ENCODE peak calls at places on chromosomes 5 and 9, in ten cellular contexts. T is retina; B is Daoy; X is activated CD4-positive, alpha-beta T cell treated with anti-CD3 and anti-CD28 coated beads, Interleukin-2, amount 50 U/mL, for 1 hour; O is BJ; A is stimulated activated CD4-positive, alpha-beta T cell treated with anti-CD3 and anti-CD28 coated beads, TNF-alpha, amount 100 ng/mL, for 4 hours; P is CD8-positive, alpha-beta memory T cell; S is nucleus accumbens; H is NCI-H2029 treated with DMSO at 0.1 percent for 48 hours; M is iris pigment epithelial cell. Z is an unnamed sample.

GRCh38 chr9:96245399-96245798 is 56.6 kb downstream of the HSD17B3 start:
- DNase-seq in T (no peak), B (no peak), X (no peak), O (no peak), A (no peak), P (no peak), S (no peak), H (no peak), M (no peak), Z (no peak)

GRCh38 chr9:95024097-95024671 is 293.3 kb downstream of the FANCC start:
- DNase-seq in T (peak; percentile 39), B (peak; percentile 42), X (no peak), O (no peak), A (no peak), P (no peak), S (no peak), H (peak; percentile 30), M (peak; percentile 15), Z (no peak)

GRCh38 chr5:59525957-59526356 is 367.6 kb downstream of the PDE4D start:
- DNase-seq in T (no peak), B (peak; percentile 23), X (no peak), O (no peak), A (no peak), P (no peak), S (no peak), H (peak; percentile 58), M (peak; percentile 97), Z (peak; percentile 52)

GRCh38 chr9:86766912-86767311 is 180.4 kb downstream of the GAS1 start:
- DNase-seq in T (peak; percentile 79), B (peak; percentile 97), X (no peak), O (peak; percentile 55), A (no peak), P (no peak), S (no peak), H (no peak), M (peak; percentile 87), Z (peak; percentile 98)

GRCh38 chr9:28883209-28883608 is 1309.9 kb upstream of the C9orf72 start:
- DNase-seq in T (no peak), B (no peak), X (no peak), O (no peak), A (no peak), P (no peak), S (no peak), H (no peak), M (no peak), Z (no peak)

GRCh38 chr5:27682600-27682999 is 644.2 kb upstream of the CDH9 start:
- DNase-seq in T (no peak), B (no peak), X (no peak), O (no peak), A (no peak), P (no peak), S (no peak), H (no peak), M (peak; percentile 32), Z (peak; percentile 10)

GRCh38 chr9:91253488-91253887 is 108.2 kb downstream of the AUH start:
- DNase-seq in T (no peak), B (no peak), X (no peak), O (no peak), A (peak; percentile 2), P (peak; percentile 17), S (no peak), H (no peak), M (peak; percentile 38), Z (peak; percentile 9)

GRCh38 chr5:34929150-34929719 is at the start of gene DNAJC21:
- DNase-seq in T (peak; percentile 98), B (peak; percentile 99), X (peak; percentile 96), O (peak; percentile 81), A (peak; percentile 97), P (peak; percentile 98), S (peak; percentile 98), H (peak; percentile 90), M (peak; percentile 98), Z (peak; percentile 97)

GRCh38 chr5:143800715-143801114 is 11.2 kb upstream of the HMHB1 start:
- DNase-seq in T (no peak), B (no peak), X (no peak), O (no peak), A (no peak), P (no peak), S (no peak), H (no peak), M (no peak), Z (no peak)

GRCh38 chr5:28896949-28897348 is 1858.6 kb upstream of the CDH9 start:
- DNase-seq in T (no peak), B (no peak), X (no peak), O (no peak), A (no peak), P (no peak), S (no peak), H (peak; percentile 10), M (peak; percentile 1), Z (no peak)

GRCh38 chr9:130473521-130473920 is 28.8 kb downstream of the ASS1 start:
- DNase-seq in T (peak; percentile 67), B (no peak), X (no peak), O (no peak), A (no peak), P (no peak), S (no peak), H (no peak), M (no peak), Z (no peak)

GRCh38 chr9:21690561-21690960 is 111.9 kb upstream of the MTAP start:
- DNase-seq in T (no peak), B (no peak), X (no peak), O (no peak), A (no peak), P (no peak), S (no peak), H (no peak), M (peak; percentile 73), Z (no peak)

GRCh38 chr9:112848316-112849151 is 42.1 kb downstream of the SLC46A2 start:
- DNase-seq in T (peak; percentile 19), B (no peak), X (no peak), O (no peak), A (no peak), P (no peak), S (no peak), H (no peak), M (no peak), Z (no peak)

GRCh38 chr9:1303911-1304310 is 253.8 kb downstream of the DMRT2 start:
- DNase-seq in T (no peak), B (peak; percentile 39), X (no peak), O (no peak), A (no peak), P (no peak), S (no peak), H (no peak), M (no peak), Z (no peak)

GRCh38 chr5:58648846-58649245 is 66.0 kb downstream of the RAB3C start:
- DNase-seq in T (no peak), B (peak; percentile 42), X (no peak), O (no peak), A (no peak), P (no peak), S (no peak), H (no peak), M (peak; percentile 20), Z (no peak)

GRCh38 chr5:144710620-144711019 is 539.9 kb downstream of the KCTD16 start:
- DNase-seq in T (no peak), B (no peak), X (no peak), O (no peak), A (no peak), P (no peak), S (no peak), H (no peak), M (no peak), Z (no peak)

GRCh38 chr5:177508837-177509236 is 789 bp downstream of the DOK3 start:
- DNase-seq in T (peak; percentile 44), B (no peak), X (no peak), O (no peak), A (no peak), P (no peak), S (no peak), H (no peak), M (no peak), Z (no peak)

GRCh38 chr9:78074385-78075291 is 43.0 kb upstream of the GNAQ start:
- DNase-seq in T (no peak), B (no peak), X (no peak), O (no peak), A (no peak), P (peak; percentile 44), S (no peak), H (no peak), M (no peak), Z (no peak)

GRCh38 chr5:114055318-114055788 is 306.5 kb upstream of the KCNN2 start:
- DNase-seq in T (peak; percentile 92), B (peak; percentile 59), X (no peak), O (no peak), A (no peak), P (no peak), S (peak; percentile 34), H (no peak), M (peak; percentile 27), Z (no peak)

GRCh38 chr9:96327694-96328352 is 25.8 kb upstream of the HSD17B3 start:
- DNase-seq in T (peak; percentile 59), B (peak; percentile 56), X (peak; percentile 19), O (no peak), A (peak; percentile 24), P (peak; percentile 52), S (peak; percentile 8), H (peak; percentile 68), M (peak; percentile 48), Z (peak; percentile 38)

GRCh38 chr5:78640622-78641021 is 8.0 kb downstream of the LHFPL2 start:
- DNase-seq in T (no peak), B (peak; percentile 52), X (no peak), O (no peak), A (no peak), P (no peak), S (no peak), H (no peak), M (peak; percentile 62), Z (peak; percentile 76)

GRCh38 chr9:129319938-129320481 is 141.9 kb upstream of the IER5L start:
- DNase-seq in T (peak; percentile 42), B (no peak), X (no peak), O (no peak), A (no peak), P (no peak), S (no peak), H (no peak), M (no peak), Z (no peak)

GRCh38 chr9:105475302-105475701 is 27.5 kb downstream of the FSD1L start:
- DNase-seq in T (no peak), B (no peak), X (no peak), O (no peak), A (no peak), P (no peak), S (no peak), H (no peak), M (peak; percentile 73), Z (peak; percentile 32)

GRCh38 chr5:67353500-67353931 is 156.9 kb upstream of the CD180 start:
- DNase-seq in T (peak; percentile 9), B (no peak), X (no peak), O (no peak), A (no peak), P (no peak), S (no peak), H (peak; percentile 20), M (peak; percentile 20), Z (no peak)

GRCh38 chr9:20872340-20872977 is 159.0 kb downstream of the HACD4 start:
- DNase-seq in T (no peak), B (peak; percentile 9), X (no peak), O (peak; percentile 62), A (no peak), P (no peak), S (no peak), H (no peak), M (peak; percentile 93), Z (peak; percentile 42)

GRCh38 chr9:95689669-95690068 is 172.9 kb upstream of the PTCH1 start:
- DNase-seq in T (no peak), B (no peak), X (no peak), O (no peak), A (no peak), P (no peak), S (no peak), H (no peak), M (no peak), Z (no peak)

GRCh38 chr5:145157841-145158240 is 677.3 kb downstream of the PRELID2 start:
- DNase-seq in T (no peak), B (no peak), X (no peak), O (no peak), A (no peak), P (no peak), S (no peak), H (no peak), M (peak; percentile 63), Z (no peak)

GRCh38 chr5:120767171-120767820 is 303.2 kb downstream of the PRR16 start:
- DNase-seq in T (no peak), B (no peak), X (no peak), O (peak; percentile 51), A (no peak), P (no peak), S (no peak), H (no peak), M (peak; percentile 79), Z (no peak)

Z was measured in mammary epithelial cell.